ENCODE peak calls at places on chromosomes 11 and 22, in four cellular contexts. Y, T, M and Q are unnamed samples.

GRCh38 chr22:37331811-37332536 is 49.7 kb downstream of the CYTH4 start:
- DNase-seq in Y (no peak), T (no peak), M (no peak), Q (peak; percentile 45)

GRCh38 chr11:112542479-112542878 is 281.8 kb upstream of the PLET1 start:
- DNase-seq in Y (no peak), T (no peak), M (no peak), Q (no peak)

GRCh38 chr11:95716266-95716665 is 73.3 kb downstream of the FAM76B start:
- DNase-seq in Y (no peak), T (no peak), M (no peak), Q (peak; percentile 80)

GRCh38 chr11:131064373-131064991 is 148.2 kb upstream of the SNX19 start:
- DNase-seq in Y (peak; percentile 54), T (peak; percentile 13), M (peak; percentile 93), Q (peak; percentile 73)

GRCh38 chr22:32911526-32911925 is 110.0 kb downstream of the TIMP3 start:
- DNase-seq in Y (no peak), T (no peak), M (no peak), Q (no peak)

GRCh38 chr22:49966716-49967332 is 6.3 kb downstream of the PIM3 start:
- DNase-seq in Y (no peak), T (no peak), M (peak; percentile 52), Q (peak; percentile 77)

GRCh38 chr22:42282943-42283287 is 12.5 kb upstream of the TCF20 start:
- DNase-seq in Y (no peak), T (no peak), M (no peak), Q (no peak)

GRCh38 chr22:25666308-25666707 is 75.7 kb upstream of the MYO18B start:
- DNase-seq in Y (no peak), T (no peak), M (no peak), Q (peak; percentile 36)

GRCh38 chr11:102171101-102171500 is 60.9 kb downstream of the YAP1 start:
- DNase-seq in Y (no peak), T (no peak), M (no peak), Q (no peak)

GRCh38 chr11:12207384-12208150 is 97.2 kb downstream of the MICAL2 start:
- DNase-seq in Y (no peak), T (no peak), M (no peak), Q (no peak)

GRCh38 chr11:75276696-75277095 is 36.1 kb downstream of the TPBGL start:
- DNase-seq in Y (no peak), T (no peak), M (no peak), Q (no peak)

GRCh38 chr11:118708296-118708695 is 28.8 kb upstream of the TREH start:
- DNase-seq in Y (no peak), T (no peak), M (no peak), Q (no peak)

GRCh38 chr22:37019309-37020191 is at the start of the genes MPST and TST:
- DNase-seq in Y (no peak), T (no peak), M (peak; percentile 79), Q (peak; percentile 87)

GRCh38 chr22:16824718-16825687 is at the start of gene XKR3:
- DNase-seq in Y (no peak), T (no peak), M (no peak), Q (peak; percentile 79)

GRCh38 chr11:67628710-67629385 is 889 bp downstream of the NUDT8 start:
- DNase-seq in Y (no peak), T (no peak), M (no peak), Q (no peak)

GRCh38 chr11:119480375-119481020 is 57.5 kb upstream of the THY1 start:
- DNase-seq in Y (no peak), T (no peak), M (peak; percentile 39), Q (no peak)

GRCh38 chr11:67438121-67438902 is 830 bp upstream of the PTPRCAP start:
- DNase-seq in Y (no peak), T (no peak), M (no peak), Q (peak; percentile 92)

GRCh38 chr11:128294001-128294684 is 293.2 kb downstream of the ETS1 start:
- DNase-seq in Y (no peak), T (no peak), M (no peak), Q (no peak)

GRCh38 chr11:15801616-15802015 is 554.7 kb downstream of the SOX6 start:
- DNase-seq in Y (no peak), T (no peak), M (no peak), Q (no peak)

GRCh38 chr11:15795378-15795777 is 561.0 kb downstream of the SOX6 start:
- DNase-seq in Y (no peak), T (no peak), M (no peak), Q (no peak)

GRCh38 chr11:15801126-15801525 is 555.2 kb downstream of the SOX6 start:
- DNase-seq in Y (no peak), T (no peak), M (no peak), Q (no peak)

GRCh38 chr11:15805726-15806125 is 550.6 kb downstream of the SOX6 start:
- DNase-seq in Y (no peak), T (no peak), M (no peak), Q (no peak)

DNA sequence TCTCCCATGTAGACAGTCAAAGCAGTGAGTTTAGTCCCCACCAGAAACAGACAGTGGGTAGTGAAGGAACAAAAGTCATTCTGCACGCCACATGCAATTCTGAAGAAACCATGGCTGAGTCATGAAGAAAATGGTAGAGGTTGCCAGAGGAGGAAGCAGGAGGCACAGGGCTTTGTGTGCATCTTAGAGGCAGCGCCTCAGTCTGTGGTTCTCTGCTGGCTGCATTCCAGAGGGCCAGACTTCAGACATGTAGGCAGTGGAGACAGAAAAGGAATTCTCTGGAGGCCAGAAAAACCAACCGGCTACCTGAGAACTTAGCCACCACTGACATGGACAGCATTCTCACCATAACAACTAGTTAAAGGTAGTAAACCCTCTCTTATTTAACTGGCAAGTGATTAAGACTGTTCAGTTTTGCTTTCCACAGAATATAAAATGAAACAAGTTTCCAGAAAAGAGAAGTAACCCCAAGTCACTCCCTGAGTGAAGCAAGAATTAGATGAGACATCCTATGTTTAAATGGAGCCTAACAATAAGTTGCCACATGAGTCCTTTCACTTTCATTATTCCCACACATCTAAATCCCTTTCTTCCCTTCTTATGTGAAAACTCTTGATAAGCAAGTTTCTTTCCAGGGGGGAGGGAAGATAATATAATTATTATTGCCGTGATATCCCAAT is 556.1 kb downstream of the SOX6 start:
- DNase-seq in Y (no peak), T (no peak), M (no peak), Q (peak; percentile 54)
- TF ChIP-seq MAX in Y (no peak), T (no peak), M (no peak), Q (no peak)

GRCh38 chr11:331332-332060 is 10.8 kb upstream of the IFITM3 start:
- DNase-seq in Y (no peak), T (no peak), M (no peak), Q (no peak)

GRCh38 chr11:336666-337002 is 16.0 kb upstream of the IFITM3 start:
- DNase-seq in Y (no peak), T (no peak), M (no peak), Q (no peak)

GRCh38 chr11:335779-336665 is 15.4 kb upstream of the IFITM3 start:
- DNase-seq in Y (no peak), T (no peak), M (no peak), Q (peak; percentile 90)

GRCh38 chr11:332651-333480 is 12.2 kb upstream of the IFITM3 start:
- DNase-seq in Y (no peak), T (no peak), M (no peak), Q (no peak)

DNA sequence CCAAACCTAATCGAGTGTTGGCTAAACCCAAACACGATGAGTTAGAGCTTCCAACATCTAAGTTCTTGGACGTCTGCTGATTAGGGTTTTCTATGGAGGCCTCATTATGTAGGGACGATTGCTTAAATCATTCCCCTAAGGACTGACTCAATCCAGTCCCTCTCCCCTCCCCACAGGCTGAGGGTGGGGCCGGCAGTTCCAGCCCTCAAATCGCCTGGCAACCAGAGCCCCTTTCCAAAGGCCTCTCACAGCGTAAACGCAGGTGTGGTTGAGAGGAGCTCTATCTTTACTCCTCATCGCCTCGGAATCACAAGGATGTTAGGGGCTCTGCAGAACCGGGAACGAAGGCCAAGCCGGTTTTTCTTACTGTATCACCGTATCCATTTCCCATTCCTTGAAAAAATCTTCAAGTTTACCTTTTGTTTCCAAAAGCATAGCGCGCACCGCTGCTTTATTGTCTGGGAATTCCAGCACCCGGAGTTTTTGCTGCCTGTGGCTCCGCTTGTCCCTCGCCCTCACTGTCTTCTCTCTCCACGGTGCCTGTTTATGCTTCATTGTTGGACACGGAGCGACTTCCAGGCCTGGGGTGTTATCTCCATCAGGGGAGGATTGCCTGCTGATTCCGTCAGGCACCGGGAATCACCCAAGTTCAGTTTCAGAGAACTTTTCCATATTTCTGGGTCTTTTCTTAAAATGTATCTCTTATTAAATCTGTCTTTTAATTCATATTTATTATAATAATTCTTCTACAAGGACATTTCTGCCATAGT is 13.8 kb upstream of the IFITM3 start:
- DNase-seq in Y (no peak), T (no peak), M (peak; percentile 74), Q (peak; percentile 84)
- H3K4me3 ChIP-seq in Y (no peak overlapping the region), T (no peak overlapping the region), M (peak overlapping the region; percentile 39), Q (no peak overlapping the region)

GRCh38 chr11:110431212-110432073 is 1.7 kb downstream of the FDX1 start:
- DNase-seq in Y (no peak), T (no peak), M (no peak), Q (peak; percentile 31)

GRCh38 chr11:110432713-110433392 is 3.1 kb downstream of the FDX1 start:
- DNase-seq in Y (no peak), T (no peak), M (no peak), Q (peak; percentile 19)

GRCh38 chr11:110428956-110429613 is 663 bp upstream of the FDX1 start:
- DNase-seq in Y (no peak), T (no peak), M (no peak), Q (peak; percentile 35)

GRCh38 chr11:110429614-110430266 is at the start of gene FDX1:
- DNase-seq in Y (peak; percentile 66), T (peak; percentile 51), M (peak; percentile 86), Q (peak; percentile 98)

GRCh38 chr11:110430267-110431211 is 791 bp downstream of the FDX1 start:
- DNase-seq in Y (no peak), T (no peak), M (no peak), Q (peak; percentile 53)
- TF ChIP-seq POLR2A in Y (no peak), T (no peak), M (peak; percentile 59), Q (no peak)

GRCh38 chr11:121367434-121367833 is 74.9 kb downstream of the SC5D start:
- DNase-seq in Y (no peak), T (no peak), M (no peak), Q (peak; percentile 86)
- TF ChIP-seq MAX in Y (no peak), T (no peak), M (no peak), Q (peak; percentile 54)